ENCODE peak calls at places on chromosomes 5 and 9, in eight cellular contexts. One of them, this sample, is unnamed.

GRCh38 chr9:7328453-7328852 is 471.1 kb downstream of the DMAC1 start:
- DNase-seq in K562: no peak
- DNase-seq in adrenal gland: no peak
- DNase-seq in small intestine: no peak
- DNase-seq in PC-3: no peak
- DNase-seq in brain microvascular endothelial cell: no peak
- DNase-seq in adipocyte: no peak
- DNase-seq in SJSA1: no peak
- DNase-seq in this sample: no peak

GRCh38 chr5:6236858-6237481 is 141.4 kb downstream of the MED10 start:
- DNase-seq in K562: no peak
- DNase-seq in adrenal gland: no peak
- DNase-seq in small intestine: no peak
- DNase-seq in PC-3: peak; percentile 50
- DNase-seq in brain microvascular endothelial cell: no peak
- DNase-seq in adipocyte: no peak
- DNase-seq in SJSA1: no peak
- DNase-seq in this sample: no peak

GRCh38 chr5:95816803-95817202 is 5.7 kb downstream of the GLRX start:
- DNase-seq in K562: no peak
- DNase-seq in adrenal gland: no peak
- DNase-seq in small intestine: peak; percentile 76
- DNase-seq in PC-3: no peak
- DNase-seq in brain microvascular endothelial cell: no peak
- DNase-seq in adipocyte: no peak
- DNase-seq in SJSA1: no peak
- DNase-seq in this sample: no peak

GRCh38 chr5:163535290-163535689 is 29.9 kb downstream of the MAT2B start:
- DNase-seq in K562: no peak
- DNase-seq in adrenal gland: no peak
- DNase-seq in small intestine: peak; percentile 40
- DNase-seq in PC-3: no peak
- DNase-seq in brain microvascular endothelial cell: no peak
- DNase-seq in adipocyte: no peak
- DNase-seq in SJSA1: no peak
- DNase-seq in this sample: no peak

GRCh38 chr9:89969156-89969566 is 364.3 kb downstream of the GADD45G start:
- DNase-seq in K562: no peak
- DNase-seq in adrenal gland: no peak
- DNase-seq in small intestine: peak; percentile 63
- DNase-seq in PC-3: no peak
- DNase-seq in brain microvascular endothelial cell: no peak
- DNase-seq in adipocyte: no peak
- DNase-seq in SJSA1: no peak
- DNase-seq in this sample: no peak

GRCh38 chr5:14879985-14880589 is 8.5 kb upstream of the ANKH start:
- DNase-seq in K562: no peak
- DNase-seq in adrenal gland: no peak
- DNase-seq in small intestine: no peak
- DNase-seq in PC-3: no peak
- DNase-seq in brain microvascular endothelial cell: no peak
- DNase-seq in adipocyte: peak; percentile 67
- DNase-seq in SJSA1: no peak
- DNase-seq in this sample: peak; percentile 12

GRCh38 chr9:134099123-134099761 is 31.4 kb upstream of the BRD3 start:
- DNase-seq in K562: peak; percentile 74
- DNase-seq in adrenal gland: peak; percentile 74
- DNase-seq in small intestine: peak; percentile 66
- DNase-seq in PC-3: peak; percentile 75
- DNase-seq in brain microvascular endothelial cell: peak; percentile 45
- DNase-seq in adipocyte: peak; percentile 18
- DNase-seq in SJSA1: no peak
- DNase-seq in this sample: peak; percentile 1

GRCh38 chr5:84301535-84301934 is 83.1 kb downstream of the EDIL3 start:
- DNase-seq in K562: no peak
- DNase-seq in adrenal gland: no peak
- DNase-seq in small intestine: no peak
- DNase-seq in PC-3: peak; percentile 77
- DNase-seq in brain microvascular endothelial cell: no peak
- DNase-seq in adipocyte: peak; percentile 28
- DNase-seq in SJSA1: no peak
- DNase-seq in this sample: peak; percentile 32

GRCh38 chr9:37026936-37027581 is 7.0 kb downstream of the PAX5 start:
- DNase-seq in K562: no peak
- DNase-seq in adrenal gland: no peak
- DNase-seq in small intestine: no peak
- DNase-seq in PC-3: no peak
- DNase-seq in brain microvascular endothelial cell: no peak
- DNase-seq in adipocyte: no peak
- DNase-seq in SJSA1: no peak
- DNase-seq in this sample: no peak

GRCh38 chr5:128199104-128199503 is 115.5 kb downstream of the SLC12A2 start:
- DNase-seq in K562: no peak
- DNase-seq in adrenal gland: no peak
- DNase-seq in small intestine: peak; percentile 52
- DNase-seq in PC-3: peak; percentile 90
- DNase-seq in brain microvascular endothelial cell: peak; percentile 68
- DNase-seq in adipocyte: no peak
- DNase-seq in SJSA1: no peak
- DNase-seq in this sample: peak; percentile 87

GRCh38 chr9:98455957-98456621 is 200.6 kb upstream of the TBC1D2 start:
- DNase-seq in K562: no peak
- DNase-seq in adrenal gland: no peak
- DNase-seq in small intestine: no peak
- DNase-seq in PC-3: no peak
- DNase-seq in brain microvascular endothelial cell: peak; percentile 54
- DNase-seq in adipocyte: peak; percentile 71
- DNase-seq in SJSA1: peak; percentile 50
- DNase-seq in this sample: peak; percentile 39

GRCh38 chr5:61620660-61621650 is 288.9 kb downstream of the ZSWIM6 start:
- DNase-seq in K562: no peak
- DNase-seq in adrenal gland: no peak
- DNase-seq in small intestine: no peak
- DNase-seq in PC-3: no peak
- DNase-seq in brain microvascular endothelial cell: no peak
- DNase-seq in adipocyte: no peak
- DNase-seq in SJSA1: no peak
- DNase-seq in this sample: no peak

GRCh38 chr9:116504081-116504480 is 183.0 kb upstream of the TRIM32 start:
- DNase-seq in K562: no peak
- DNase-seq in adrenal gland: no peak
- DNase-seq in small intestine: peak; percentile 16
- DNase-seq in PC-3: no peak
- DNase-seq in brain microvascular endothelial cell: no peak
- DNase-seq in adipocyte: no peak
- DNase-seq in SJSA1: no peak
- DNase-seq in this sample: no peak

GRCh38 chr9:70134360-70134759 is 90.7 kb downstream of the MAMDC2 start:
- DNase-seq in K562: no peak
- DNase-seq in adrenal gland: no peak
- DNase-seq in small intestine: no peak
- DNase-seq in PC-3: no peak
- DNase-seq in brain microvascular endothelial cell: no peak
- DNase-seq in adipocyte: peak; percentile 4
- DNase-seq in SJSA1: no peak
- DNase-seq in this sample: no peak

GRCh38 chr5:177232761-177233160 is 70.8 kb downstream of the RAB24 start:
- DNase-seq in K562: no peak
- DNase-seq in adrenal gland: no peak
- DNase-seq in small intestine: no peak
- DNase-seq in PC-3: no peak
- DNase-seq in brain microvascular endothelial cell: peak; percentile 35
- DNase-seq in adipocyte: peak; percentile 41
- DNase-seq in SJSA1: no peak
- DNase-seq in this sample: no peak

GRCh38 chr9:33044677-33045282 is 19.7 kb downstream of the DNAJA1 start:
- DNase-seq in K562: no peak
- DNase-seq in adrenal gland: no peak
- DNase-seq in small intestine: peak; percentile 61
- DNase-seq in PC-3: peak; percentile 39
- DNase-seq in brain microvascular endothelial cell: no peak
- DNase-seq in adipocyte: peak; percentile 35
- DNase-seq in SJSA1: no peak
- DNase-seq in this sample: no peak

GRCh38 chr9:920927-921326 is 55.5 kb upstream of the DMRT3 start:
- DNase-seq in K562: no peak
- DNase-seq in adrenal gland: no peak
- DNase-seq in small intestine: no peak
- DNase-seq in PC-3: no peak
- DNase-seq in brain microvascular endothelial cell: no peak
- DNase-seq in adipocyte: no peak
- DNase-seq in SJSA1: no peak
- DNase-seq in this sample: no peak

GRCh38 chr9:114028646-114029045 is 49.5 kb downstream of the AMBP start:
- DNase-seq in K562: no peak
- DNase-seq in adrenal gland: peak; percentile 46
- DNase-seq in small intestine: no peak
- DNase-seq in PC-3: no peak
- DNase-seq in brain microvascular endothelial cell: no peak
- DNase-seq in adipocyte: no peak
- DNase-seq in SJSA1: no peak
- DNase-seq in this sample: no peak
- H3K36me3 ChIP-seq in K562: peaks cover 3% of the 10 kb centered on the region
- H3K36me3 ChIP-seq in adrenal gland: peaks cover 24% of the 10 kb centered on the region
- H3K36me3 ChIP-seq in small intestine: no peaks in the 10 kb centered on the region
- H3K36me3 ChIP-seq in PC-3: peaks cover 6% of the 10 kb centered on the region
- H3K36me3 ChIP-seq in brain microvascular endothelial cell: peaks cover 31% of the 10 kb centered on the region
- H3K36me3 ChIP-seq in adipocyte: peaks cover 30% of the 10 kb centered on the region
- H3K36me3 ChIP-seq in SJSA1: peaks cover 16% of the 10 kb centered on the region
- H3K36me3 ChIP-seq in this sample: peaks cover 3% of the 10 kb centered on the region

GRCh38 chr9:128521955-128522354 is 17.4 kb downstream of the GLE1 start:
- DNase-seq in K562: no peak
- DNase-seq in adrenal gland: no peak
- DNase-seq in small intestine: no peak
- DNase-seq in PC-3: no peak
- DNase-seq in brain microvascular endothelial cell: no peak
- DNase-seq in adipocyte: no peak
- DNase-seq in SJSA1: no peak
- DNase-seq in this sample: no peak
- H3K36me3 ChIP-seq in K562: peaks cover 59% of the 10 kb centered on the region
- H3K36me3 ChIP-seq in adrenal gland: peaks cover 48% of the 10 kb centered on the region
- H3K36me3 ChIP-seq in small intestine: peaks cover 19% of the 10 kb centered on the region
- H3K36me3 ChIP-seq in PC-3: no peaks in the 10 kb centered on the region
- H3K36me3 ChIP-seq in brain microvascular endothelial cell: peaks cover 16% of the 10 kb centered on the region
- H3K36me3 ChIP-seq in adipocyte: peaks cover 50% of the 10 kb centered on the region
- H3K36me3 ChIP-seq in SJSA1: peaks cover 16% of the 10 kb centered on the region
- H3K36me3 ChIP-seq in this sample: no peaks in the 10 kb centered on the region

GRCh38 chr5:169701910-169702451 is 64.9 kb downstream of the DOCK2 start:
- DNase-seq in K562: no peak
- DNase-seq in adrenal gland: no peak
- DNase-seq in small intestine: peak; percentile 1
- DNase-seq in PC-3: peak; percentile 65
- DNase-seq in brain microvascular endothelial cell: no peak
- DNase-seq in adipocyte: peak; percentile 75
- DNase-seq in SJSA1: no peak
- DNase-seq in this sample: no peak

GRCh38 chr5:169706070-169706469 is 69.0 kb downstream of the DOCK2 start:
- DNase-seq in K562: no peak
- DNase-seq in adrenal gland: no peak
- DNase-seq in small intestine: no peak
- DNase-seq in PC-3: no peak
- DNase-seq in brain microvascular endothelial cell: no peak
- DNase-seq in adipocyte: no peak
- DNase-seq in SJSA1: no peak
- DNase-seq in this sample: no peak

GRCh38 chr5:169705322-169705721 is 68.2 kb downstream of the DOCK2 start:
- DNase-seq in K562: no peak
- DNase-seq in adrenal gland: no peak
- DNase-seq in small intestine: no peak
- DNase-seq in PC-3: no peak
- DNase-seq in brain microvascular endothelial cell: no peak
- DNase-seq in adipocyte: no peak
- DNase-seq in SJSA1: no peak
- DNase-seq in this sample: no peak

GRCh38 chr5:169702726-169703481 is 65.8 kb downstream of the DOCK2 start:
- DNase-seq in K562: no peak
- DNase-seq in adrenal gland: no peak
- DNase-seq in small intestine: no peak
- DNase-seq in PC-3: no peak
- DNase-seq in brain microvascular endothelial cell: no peak
- DNase-seq in adipocyte: peak; percentile 17
- DNase-seq in SJSA1: no peak
- DNase-seq in this sample: no peak

GRCh38 chr5:169703803-169704202 is 66.7 kb downstream of the DOCK2 start:
- DNase-seq in K562: no peak
- DNase-seq in adrenal gland: no peak
- DNase-seq in small intestine: no peak
- DNase-seq in PC-3: no peak
- DNase-seq in brain microvascular endothelial cell: no peak
- DNase-seq in adipocyte: no peak
- DNase-seq in SJSA1: no peak
- DNase-seq in this sample: no peak
- H3K36me3 ChIP-seq in K562: peaks cover 5% of the 10 kb centered on the region
- H3K36me3 ChIP-seq in adrenal gland: no peaks in the 10 kb centered on the region
- H3K36me3 ChIP-seq in small intestine: no peaks in the 10 kb centered on the region
- H3K36me3 ChIP-seq in PC-3: no peaks in the 10 kb centered on the region
- H3K36me3 ChIP-seq in brain microvascular endothelial cell: no peaks in the 10 kb centered on the region
- H3K36me3 ChIP-seq in adipocyte: no peaks in the 10 kb centered on the region
- H3K36me3 ChIP-seq in SJSA1: no peaks in the 10 kb centered on the region
- H3K36me3 ChIP-seq in this sample: no peaks in the 10 kb centered on the region

DNA sequence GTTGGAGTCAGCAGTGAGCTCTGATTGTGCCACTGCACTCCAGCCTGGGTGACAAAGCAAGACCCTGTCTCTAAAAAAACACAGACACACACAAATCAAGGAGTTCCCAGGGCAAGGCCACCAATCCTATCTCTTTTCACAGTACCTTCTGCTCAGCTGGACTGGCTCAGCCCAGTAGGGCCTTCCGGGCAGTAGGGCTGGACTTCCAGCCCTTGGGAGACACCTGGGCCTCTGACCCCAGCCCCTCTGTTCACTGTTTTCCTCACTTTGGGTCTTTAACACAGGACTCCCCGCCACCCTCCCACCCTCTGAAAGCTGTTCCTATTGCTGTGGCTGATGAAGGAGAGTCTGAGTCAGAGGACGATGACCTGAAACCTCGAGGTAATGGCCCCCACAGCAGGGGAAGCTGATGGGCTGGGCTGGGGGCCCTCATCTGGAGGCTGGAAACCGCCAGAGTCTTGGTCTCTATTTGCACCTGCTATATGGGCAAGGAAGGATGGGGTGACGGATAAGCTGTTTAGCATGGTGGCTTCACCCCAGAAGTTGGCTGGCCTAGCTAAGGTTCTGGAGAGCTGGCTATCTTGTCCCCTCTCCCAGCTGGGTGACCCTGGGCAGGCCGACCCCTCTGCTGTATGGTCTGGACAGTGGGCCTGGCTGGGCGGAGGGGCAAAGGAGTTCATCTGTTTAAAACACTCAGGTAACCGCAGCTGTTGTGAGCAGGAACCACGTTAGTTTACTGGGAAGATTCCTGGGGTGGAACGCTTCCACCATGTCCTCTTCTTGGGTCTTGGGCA is 25.6 kb downstream of the USP20 start:
- DNase-seq in K562: no peak
- DNase-seq in adrenal gland: no peak
- DNase-seq in small intestine: no peak
- DNase-seq in PC-3: no peak
- DNase-seq in brain microvascular endothelial cell: no peak
- DNase-seq in adipocyte: no peak
- DNase-seq in SJSA1: no peak
- DNase-seq in this sample: no peak
- H3K36me3 ChIP-seq in K562: peaks cover 82% of the 10 kb centered on the region
- H3K36me3 ChIP-seq in adrenal gland: peaks cover 58% of the 10 kb centered on the region
- H3K36me3 ChIP-seq in small intestine: peaks cover 9% of the 10 kb centered on the region
- H3K36me3 ChIP-seq in PC-3: no peaks in the 10 kb centered on the region
- H3K36me3 ChIP-seq in brain microvascular endothelial cell: peaks cover 43% of the 10 kb centered on the region
- H3K36me3 ChIP-seq in adipocyte: peaks cover 57% of the 10 kb centered on the region
- H3K36me3 ChIP-seq in SJSA1: peaks cover 7% of the 10 kb centered on the region
- H3K36me3 ChIP-seq in this sample: peaks cover 2% of the 10 kb centered on the region

This sample was measured in kidney epithelial cell.